ENCODE peak calls at places on chromosomes 5 and 9, in five cellular contexts. One of them, this sample, is unnamed.
A peak's percentile ranks its signal among the peaks of the same experiment; 100 is the strongest.

GRCh38 chr5:171221931-171222330 is 87.1 kb upstream of the TLX3 start:
- DNase-seq in psoas muscle: no peak
- DNase-seq in brain microvascular endothelial cell: no peak
- DNase-seq in NB4: no peak
- DNase-seq in progenitor cell of endocrine pancreas: no peak
- DNase-seq in this sample: no peak

GRCh38 chr9:78044886-78045285 is 13.3 kb upstream of the GNAQ start:
- DNase-seq in progenitor cell of endocrine pancreas: no peak
- DNase-seq in brain microvascular endothelial cell: no peak
- DNase-seq in psoas muscle: no peak
- DNase-seq in NB4: no peak
- DNase-seq in this sample: no peak

GRCh38 chr9:75909776-75910175 is 19.3 kb downstream of the PCSK5 start:
- DNase-seq in progenitor cell of endocrine pancreas: no peak
- DNase-seq in NB4: no peak
- DNase-seq in brain microvascular endothelial cell: no peak
- DNase-seq in psoas muscle: no peak
- DNase-seq in this sample: no peak

GRCh38 chr9:22278426-22278825 is 168.2 kb upstream of the DMRTA1 start:
- DNase-seq in progenitor cell of endocrine pancreas: no peak
- DNase-seq in brain microvascular endothelial cell: peak; percentile 4
- DNase-seq in NB4: no peak
- DNase-seq in psoas muscle: no peak
- DNase-seq in this sample: no peak

GRCh38 chr9:100488171-100488570 is 15.2 kb downstream of the TMEFF1 start:
- DNase-seq in NB4: no peak
- DNase-seq in brain microvascular endothelial cell: no peak
- DNase-seq in psoas muscle: no peak
- DNase-seq in progenitor cell of endocrine pancreas: no peak
- DNase-seq in this sample: no peak

GRCh38 chr5:98772415-98773213 is 849 bp upstream of the RGMB start:
- DNase-seq in progenitor cell of endocrine pancreas: peak; percentile 38
- DNase-seq in psoas muscle: peak; percentile 85
- DNase-seq in brain microvascular endothelial cell: no peak
- DNase-seq in NB4: no peak
- DNase-seq in this sample: peak; percentile 66

GRCh38 chr5:173522518-173522917 is 93.9 kb downstream of the BOD1 start:
- DNase-seq in NB4: no peak
- DNase-seq in brain microvascular endothelial cell: no peak
- DNase-seq in progenitor cell of endocrine pancreas: no peak
- DNase-seq in psoas muscle: no peak
- DNase-seq in this sample: no peak

GRCh38 chr5:136020383-136021015 is 8.3 kb upstream of the TGFBI start:
- DNase-seq in NB4: peak; percentile 95
- DNase-seq in psoas muscle: no peak
- DNase-seq in progenitor cell of endocrine pancreas: no peak
- DNase-seq in brain microvascular endothelial cell: peak; percentile 96
- DNase-seq in this sample: no peak

GRCh38 chr5:59346987-59347386 is 546.5 kb downstream of the PDE4D start:
- DNase-seq in psoas muscle: no peak
- DNase-seq in NB4: no peak
- DNase-seq in brain microvascular endothelial cell: no peak
- DNase-seq in progenitor cell of endocrine pancreas: no peak
- DNase-seq in this sample: no peak

GRCh38 chr9:112245126-112245525 is 70.0 kb upstream of the SUSD1 start:
- DNase-seq in NB4: no peak
- DNase-seq in progenitor cell of endocrine pancreas: no peak
- DNase-seq in psoas muscle: no peak
- DNase-seq in brain microvascular endothelial cell: no peak
- DNase-seq in this sample: no peak

GRCh38 chr5:112372543-112372942 is 46.5 kb downstream of the EPB41L4A start:
- DNase-seq in psoas muscle: no peak
- DNase-seq in brain microvascular endothelial cell: no peak
- DNase-seq in progenitor cell of endocrine pancreas: no peak
- DNase-seq in NB4: no peak
- DNase-seq in this sample: no peak
- TF ChIP-seq CTCF in psoas muscle: no peak
- TF ChIP-seq CTCF in brain microvascular endothelial cell: no peak
- TF ChIP-seq CTCF in progenitor cell of endocrine pancreas: no peak
- TF ChIP-seq CTCF in NB4: no peak
- TF ChIP-seq CTCF in this sample: no peak

DNA sequence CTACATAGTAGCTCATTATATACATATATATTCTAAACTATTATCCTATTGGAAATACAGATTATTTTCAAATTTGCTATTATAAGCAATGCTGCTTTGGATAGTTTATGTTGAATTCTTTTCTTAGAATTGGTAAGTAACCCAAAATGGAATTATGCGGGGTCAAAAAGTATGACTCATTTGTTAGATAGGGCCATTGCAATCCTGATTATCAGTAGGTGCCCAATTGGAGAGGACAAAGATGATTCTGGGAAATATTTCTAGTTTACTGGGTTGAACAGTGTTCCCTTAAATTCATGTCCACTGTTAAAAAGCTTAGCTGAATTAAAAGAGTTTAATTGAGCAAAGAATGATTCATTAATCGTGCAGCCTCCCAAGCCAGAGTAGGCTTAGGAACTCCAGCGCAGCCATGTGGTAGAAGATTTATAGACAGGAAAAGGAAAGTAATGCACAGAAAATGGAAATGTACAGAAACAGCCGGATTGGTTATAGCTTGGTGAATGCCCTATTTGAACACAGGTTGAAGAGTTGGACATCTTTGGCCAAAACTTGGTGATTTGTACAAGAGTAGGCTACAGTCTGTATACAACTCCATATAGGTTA is 81.8 kb downstream of the GDNF start:
- DNase-seq in brain microvascular endothelial cell: no peak
- DNase-seq in progenitor cell of endocrine pancreas: no peak
- DNase-seq in NB4: no peak
- DNase-seq in psoas muscle: no peak
- DNase-seq in this sample: no peak
- TF ChIP-seq CTCF in brain microvascular endothelial cell: peak; percentile 50
- TF ChIP-seq CTCF in progenitor cell of endocrine pancreas: no peak
- TF ChIP-seq CTCF in NB4: no peak
- TF ChIP-seq CTCF in psoas muscle: no peak
- TF ChIP-seq CTCF in this sample: no peak

DNA sequence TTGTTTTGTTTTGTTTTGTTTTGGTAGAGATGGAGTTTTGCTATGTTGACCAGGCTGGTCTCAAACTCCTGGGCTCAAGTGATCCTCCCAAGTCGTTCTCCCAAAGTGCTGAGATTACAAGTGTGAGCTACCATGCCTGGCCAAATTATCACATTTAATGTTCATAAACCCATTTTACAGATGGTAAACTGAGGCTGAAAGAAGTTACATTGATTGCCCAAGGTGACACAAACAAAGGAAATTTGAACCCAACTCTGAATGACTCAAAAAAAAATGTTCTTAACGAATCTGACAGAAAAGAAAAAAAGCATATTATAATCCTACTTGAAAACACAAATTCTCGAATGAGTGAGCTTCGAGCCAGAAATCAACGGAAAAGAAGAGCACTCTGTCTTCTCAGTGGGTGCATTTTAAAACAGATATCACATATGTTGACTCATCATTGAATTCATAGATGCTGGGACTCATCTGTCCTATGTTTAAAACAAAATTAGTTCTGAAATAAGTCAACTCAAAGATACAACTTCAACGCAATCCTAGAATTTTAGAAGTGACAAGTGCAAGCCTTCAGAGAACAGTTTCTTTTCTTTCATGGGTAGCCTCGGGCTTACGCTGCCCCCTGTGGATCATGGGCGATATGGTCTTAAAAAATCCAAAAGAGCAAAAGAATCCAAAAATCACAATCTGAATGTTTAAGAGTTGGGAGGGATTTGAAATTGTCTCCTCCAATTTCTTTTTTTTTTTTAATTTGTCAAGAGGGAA is 28.4 kb downstream of the TIMD4 start:
- DNase-seq in brain microvascular endothelial cell: no peak
- DNase-seq in progenitor cell of endocrine pancreas: no peak
- DNase-seq in NB4: peak; percentile 28
- DNase-seq in psoas muscle: no peak
- DNase-seq in this sample: peak; percentile 30
- TF ChIP-seq CTCF in brain microvascular endothelial cell: peak; percentile 30
- TF ChIP-seq CTCF in progenitor cell of endocrine pancreas: peak; percentile 75
- TF ChIP-seq CTCF in NB4: peak; percentile 54
- TF ChIP-seq CTCF in psoas muscle: peak; percentile 44
- TF ChIP-seq CTCF in this sample: peak; percentile 61

DNA sequence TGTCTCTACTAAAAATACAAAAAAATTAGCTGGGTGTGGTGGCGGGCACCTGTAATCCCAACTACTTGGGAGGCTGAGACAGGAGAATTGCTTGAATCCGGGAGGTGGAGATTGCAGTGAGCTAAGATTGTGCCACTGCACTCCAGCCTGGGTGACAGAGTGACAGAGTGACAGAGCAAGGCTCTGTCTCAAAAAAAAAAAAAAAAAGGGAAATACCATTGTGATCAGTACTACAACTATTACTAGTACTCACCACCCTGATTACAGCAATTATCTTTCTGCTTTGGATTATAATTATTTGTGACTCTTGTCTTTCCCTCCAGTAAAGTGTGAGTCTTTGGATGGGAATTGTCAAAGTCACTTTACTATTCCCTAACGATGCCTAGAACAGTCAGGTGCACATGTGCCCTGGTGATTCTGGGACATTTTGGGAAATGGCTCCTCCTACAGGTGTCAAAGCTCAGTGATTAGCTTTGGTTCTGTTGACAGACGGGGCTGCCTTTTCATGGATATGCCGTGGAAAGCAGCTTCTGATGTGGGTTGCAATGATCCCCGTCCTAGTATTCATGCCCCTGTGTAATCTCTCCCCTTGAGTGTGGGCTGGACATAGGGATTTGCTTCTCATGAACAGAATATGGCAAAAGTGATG is 31.8 kb upstream of the FRRS1L start:
- DNase-seq in NB4: no peak
- DNase-seq in brain microvascular endothelial cell: no peak
- DNase-seq in progenitor cell of endocrine pancreas: no peak
- DNase-seq in psoas muscle: no peak
- DNase-seq in this sample: no peak
- TF ChIP-seq CTCF in NB4: peak; percentile 16
- TF ChIP-seq CTCF in brain microvascular endothelial cell: peak; percentile 32
- TF ChIP-seq CTCF in progenitor cell of endocrine pancreas: no peak
- TF ChIP-seq CTCF in psoas muscle: no peak
- TF ChIP-seq CTCF in this sample: no peak

DNA sequence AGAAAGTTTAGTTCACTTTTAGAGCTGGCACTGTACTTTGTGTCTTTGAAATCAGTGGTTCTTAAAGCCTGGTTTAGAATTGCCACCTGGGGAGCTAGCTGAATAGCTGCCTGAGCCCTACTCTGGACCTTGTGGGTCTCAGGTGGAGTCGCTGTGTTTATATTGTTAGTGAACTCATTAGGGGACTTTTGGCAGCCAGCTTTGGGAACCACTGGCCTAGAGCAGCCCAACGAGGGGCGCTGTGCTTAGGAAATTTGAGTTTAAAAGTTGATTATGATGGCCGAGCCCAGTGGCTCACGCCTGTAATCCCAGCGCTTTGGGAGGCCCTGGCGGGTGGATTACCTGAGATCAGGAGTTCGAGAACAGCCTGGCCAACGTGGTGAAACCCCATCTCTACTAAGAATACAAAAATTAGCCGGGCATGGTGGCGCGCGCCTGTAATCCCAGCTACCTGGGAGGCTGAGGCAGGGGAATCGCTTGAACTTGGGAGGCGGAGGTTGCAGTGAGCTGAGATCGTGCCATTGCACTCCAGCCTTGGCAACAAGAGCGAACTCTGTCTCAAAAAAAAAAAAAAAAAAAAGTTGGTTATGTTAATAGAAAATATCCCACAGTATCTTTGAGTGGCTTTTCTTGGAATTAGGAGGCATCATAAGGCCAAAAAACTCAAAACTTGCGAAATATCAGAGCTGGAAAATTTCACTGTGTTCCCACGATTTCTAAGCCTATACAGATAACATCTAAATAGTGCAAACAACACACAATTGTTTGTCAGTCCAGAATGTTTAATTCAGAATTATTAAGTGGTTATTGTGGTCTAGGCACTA is 781 bp downstream of the MCCC2 start:
- DNase-seq in brain microvascular endothelial cell: no peak
- DNase-seq in NB4: peak; percentile 31
- DNase-seq in progenitor cell of endocrine pancreas: no peak
- DNase-seq in psoas muscle: no peak
- DNase-seq in this sample: no peak
- TF ChIP-seq CTCF in brain microvascular endothelial cell: no peak
- TF ChIP-seq CTCF in NB4: no peak
- TF ChIP-seq CTCF in progenitor cell of endocrine pancreas: no peak
- TF ChIP-seq CTCF in psoas muscle: no peak
- TF ChIP-seq CTCF in this sample: no peak

GRCh38 chr5:114050087-114050486 is 311.8 kb upstream of the KCNN2 start:
- DNase-seq in brain microvascular endothelial cell: no peak
- DNase-seq in NB4: no peak
- DNase-seq in psoas muscle: no peak
- DNase-seq in progenitor cell of endocrine pancreas: no peak
- DNase-seq in this sample: no peak
- TF ChIP-seq CTCF in brain microvascular endothelial cell: no peak
- TF ChIP-seq CTCF in NB4: no peak
- TF ChIP-seq CTCF in psoas muscle: no peak
- TF ChIP-seq CTCF in progenitor cell of endocrine pancreas: no peak
- TF ChIP-seq CTCF in this sample: no peak

DNA sequence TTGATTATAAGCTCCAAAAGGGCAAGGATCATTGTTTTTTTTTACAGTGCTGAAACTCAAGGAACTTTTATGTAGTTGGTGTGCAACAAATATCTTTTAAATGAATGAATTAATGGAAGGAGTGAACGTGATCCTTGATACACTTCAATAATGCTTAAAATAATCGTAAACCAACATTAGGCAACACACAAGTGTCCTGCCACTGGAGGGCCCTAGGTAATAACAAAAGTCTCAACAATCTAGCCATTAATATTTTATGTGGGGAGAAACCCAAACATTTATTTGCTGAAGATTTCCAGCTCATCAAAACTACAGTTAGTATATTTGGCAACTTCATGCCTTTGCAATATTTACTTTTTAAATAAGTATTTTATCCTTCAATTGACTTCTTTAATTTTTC is 309.0 kb upstream of the FBXL7 start:
- DNase-seq in progenitor cell of endocrine pancreas: no peak
- DNase-seq in NB4: no peak
- DNase-seq in psoas muscle: no peak
- DNase-seq in brain microvascular endothelial cell: no peak
- DNase-seq in this sample: no peak
- TF ChIP-seq CTCF in progenitor cell of endocrine pancreas: no peak
- TF ChIP-seq CTCF in NB4: no peak
- TF ChIP-seq CTCF in psoas muscle: no peak
- TF ChIP-seq CTCF in brain microvascular endothelial cell: peak; percentile 34
- TF ChIP-seq CTCF in this sample: no peak

GRCh38 chr9:93826209-93826608 is 128.9 kb downstream of the BARX1 start:
- DNase-seq in brain microvascular endothelial cell: no peak
- DNase-seq in NB4: no peak
- DNase-seq in progenitor cell of endocrine pancreas: peak; percentile 34
- DNase-seq in psoas muscle: no peak
- DNase-seq in this sample: no peak
- TF ChIP-seq CTCF in brain microvascular endothelial cell: peak; percentile 39
- TF ChIP-seq CTCF in NB4: no peak
- TF ChIP-seq CTCF in progenitor cell of endocrine pancreas: peak; percentile 63
- TF ChIP-seq CTCF in psoas muscle: peak; percentile 14
- TF ChIP-seq CTCF in this sample: no peak